ENCODE peak calls at places on chromosomes 3 and 15, in four cellular contexts. F is stimulated activated CD4-positive, alpha-beta T cell treated with anti-CD3 and anti-CD28 coated beads, Interleukin-2, amount 100 ng/mL, for 48 hours; B is GM10248; M is left cardiac atrium. Z is an unnamed sample.

GRCh38 chr15:38129531-38130199 is 123.0 kb upstream of the SPRED1 start:
- DNase-seq in F (no peak), B (peak), M (peak), Z (no peak)

GRCh38 chr3:171828852-171829770 is 14.0 kb upstream of the TMEM212 start:
- DNase-seq in F (no peak), B (no peak), M (no peak), Z (no peak)

GRCh38 chr3:18778094-18778493 is 353.0 kb upstream of the SATB1 start:
- DNase-seq in F (no peak), B (no peak), M (no peak), Z (no peak)

GRCh38 chr3:111709645-111710044 is 114.5 kb upstream of the ZBED2 start:
- DNase-seq in F (no peak), B (no peak), M (no peak), Z (no peak)

GRCh38 chr3:23800731-23801130 is 5.0 kb upstream of the UBE2E1 start:
- DNase-seq in F (no peak), B (no peak), M (no peak), Z (no peak)

GRCh38 chr15:77440378-77440999 is 19.8 kb downstream of the HMG20A start:
- DNase-seq in F (no peak), B (peak), M (no peak), Z (no peak)

GRCh38 chr3:65194044-65194714 is 506.4 kb upstream of the ADAMTS9 start:
- DNase-seq in F (no peak), B (no peak), M (no peak), Z (no peak)

GRCh38 chr3:15576475-15576874 is 24.9 kb downstream of the HACL1 start:
- DNase-seq in F (no peak), B (no peak), M (no peak), Z (no peak)

GRCh38 chr3:61252836-61253235 is 1.6 kb upstream of the FHIT start:
- DNase-seq in F (no peak), B (no peak), M (no peak), Z (no peak)

GRCh38 chr15:60212536-60212935 is 185.2 kb downstream of the ANXA2 start:
- DNase-seq in F (no peak), B (no peak), M (no peak), Z (no peak)